ENCODE peak calls at places on chromosomes 4 and X, in nine cellular contexts. S is CD8-positive, alpha-beta T cell; R is lower lobe of right lung; Q is fibroblast of lung; U is small intestine; D is adrenal gland; O is heart right ventricle; V is SJSA1; M is esophagus muscularis mucosa. J is an unnamed sample.
A peak's percentile ranks its signal among the peaks of the same experiment; 100 is the strongest.

GRCh38 chr4:4677825-4678522 is 136.1 kb upstream of the STX18 start:
- DNase-seq in S (no peak), R (no peak), Q (peak; percentile 62), U (no peak), D (no peak), O (peak; percentile 5), V (peak; percentile 36), M (no peak), J (no peak)

GRCh38 chr4:105780176-105780575 is 71.6 kb downstream of the GSTCD start:
- DNase-seq in S (no peak), R (no peak), Q (no peak), U (no peak), D (no peak), O (no peak), V (no peak), M (no peak), J (no peak)

GRCh38 chr4:16597829-16598228 is 300.6 kb downstream of the LDB2 start:
- DNase-seq in S (no peak), R (no peak), Q (no peak), U (no peak), D (no peak), O (peak; percentile 52), V (peak; percentile 5), M (no peak), J (no peak)

GRCh38 chrX:78650906-78651437 is 8.2 kb downstream of the RTL3 start:
- DNase-seq in S (no peak), R (no peak), Q (peak; percentile 67), U (peak; percentile 21), D (no peak), O (no peak), V (peak; percentile 56), M (no peak), J (no peak)

GRCh38 chr4:114673306-114673705 is 74.7 kb downstream of the UGT8 start:
- DNase-seq in S (no peak), R (no peak), Q (no peak), U (peak; percentile 61), D (no peak), O (no peak), V (no peak), M (no peak), J (no peak)

GRCh38 chr4:145878501-145879435 is 59.9 kb downstream of the ZNF827 start:
- DNase-seq in S (no peak), R (no peak), Q (peak; percentile 91), U (no peak), D (no peak), O (no peak), V (peak; percentile 31), M (no peak), J (no peak)

GRCh38 chr4:105113800-105114199 is 32.9 kb upstream of the TET2 start:
- DNase-seq in S (no peak), R (no peak), Q (peak; percentile 11), U (no peak), D (no peak), O (no peak), V (no peak), M (no peak), J (no peak)

GRCh38 chr4:77344001-77344400 is 187.0 kb downstream of the CCNG2 start:
- DNase-seq in S (no peak), R (no peak), Q (no peak), U (no peak), D (no peak), O (no peak), V (no peak), M (no peak), J (no peak)

GRCh38 chr4:55475394-55476243 is 71.1 kb downstream of the CLOCK start:
- DNase-seq in S (no peak), R (no peak), Q (peak; percentile 54), U (no peak), D (no peak), O (no peak), V (peak; percentile 24), M (no peak), J (no peak)

GRCh38 chrX:13376857-13377441 is 57.1 kb upstream of the ATXN3L start:
- DNase-seq in S (no peak), R (no peak), Q (peak; percentile 98), U (no peak), D (no peak), O (peak; percentile 28), V (peak; percentile 60), M (no peak), J (no peak)

GRCh38 chrX:139049455-139049854 is 337.9 kb upstream of the FGF13 start:
- DNase-seq in S (no peak), R (no peak), Q (no peak), U (no peak), D (no peak), O (no peak), V (no peak), M (no peak), J (no peak)

GRCh38 chr4:137956256-137956655 is 285.9 kb downstream of the SLC7A11 start:
- DNase-seq in S (no peak), R (no peak), Q (peak; percentile 25), U (no peak), D (no peak), O (no peak), V (no peak), M (no peak), J (no peak)

GRCh38 chr4:52054254-52054653 is 3.1 kb downstream of the SPATA18 start:
- DNase-seq in S (no peak), R (no peak), Q (no peak), U (no peak), D (no peak), O (no peak), V (no peak), M (no peak), J (no peak)

GRCh38 chrX:23776363-23776762 is 6.6 kb upstream of the SAT1 start:
- DNase-seq in S (no peak), R (no peak), Q (no peak), U (no peak), D (no peak), O (no peak), V (no peak), M (no peak), J (no peak)

GRCh38 chrX:107751127-107751526 is 24.5 kb downstream of the TSC22D3 start:
- DNase-seq in S (no peak), R (no peak), Q (no peak), U (no peak), D (no peak), O (no peak), V (no peak), M (no peak), J (no peak)

GRCh38 chr4:113057891-113058290 is 8.4 kb downstream of the ANK2 start:
- DNase-seq in S (no peak), R (no peak), Q (no peak), U (no peak), D (no peak), O (no peak), V (peak; percentile 14), M (no peak), J (no peak)

GRCh38 chrX:50333308-50333707 is 128.7 kb downstream of the CCNB3 start:
- DNase-seq in S (no peak), R (peak; percentile 46), Q (no peak), U (no peak), D (no peak), O (no peak), V (no peak), M (no peak), J (no peak)

DNA sequence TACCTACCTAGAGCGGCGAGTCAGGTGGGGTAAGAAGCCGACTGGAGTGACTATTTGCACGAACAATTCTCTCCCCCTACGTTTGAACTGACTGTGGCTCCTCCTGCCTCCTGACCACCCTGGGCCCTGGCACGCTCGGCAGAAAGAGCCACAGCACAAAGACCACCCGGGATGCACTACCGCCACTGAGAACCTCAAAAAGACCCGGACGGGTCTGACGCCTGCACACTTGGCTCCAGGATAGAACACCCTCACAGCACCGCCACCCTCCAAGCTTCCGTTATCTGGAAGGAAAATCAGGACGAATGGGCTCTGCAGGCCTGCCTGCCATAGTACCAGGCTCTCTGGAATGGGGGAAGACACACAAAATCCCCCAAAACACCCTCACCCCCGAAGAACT is 2.2 kb downstream of the LRPAP1 start:
- DNase-seq in S (no peak), R (no peak), Q (no peak), U (no peak), D (no peak), O (no peak), V (no peak), M (no peak), J (no peak)
- H3K4me3 ChIP-seq in S (no peak overlapping the region), R (peak overlapping the region; percentile 93), Q (no peak overlapping the region), U (no peak overlapping the region), D (no peak overlapping the region), O (no peak overlapping the region), V (no peak overlapping the region), M (no peak overlapping the region), J (no peak overlapping the region)

DNA sequence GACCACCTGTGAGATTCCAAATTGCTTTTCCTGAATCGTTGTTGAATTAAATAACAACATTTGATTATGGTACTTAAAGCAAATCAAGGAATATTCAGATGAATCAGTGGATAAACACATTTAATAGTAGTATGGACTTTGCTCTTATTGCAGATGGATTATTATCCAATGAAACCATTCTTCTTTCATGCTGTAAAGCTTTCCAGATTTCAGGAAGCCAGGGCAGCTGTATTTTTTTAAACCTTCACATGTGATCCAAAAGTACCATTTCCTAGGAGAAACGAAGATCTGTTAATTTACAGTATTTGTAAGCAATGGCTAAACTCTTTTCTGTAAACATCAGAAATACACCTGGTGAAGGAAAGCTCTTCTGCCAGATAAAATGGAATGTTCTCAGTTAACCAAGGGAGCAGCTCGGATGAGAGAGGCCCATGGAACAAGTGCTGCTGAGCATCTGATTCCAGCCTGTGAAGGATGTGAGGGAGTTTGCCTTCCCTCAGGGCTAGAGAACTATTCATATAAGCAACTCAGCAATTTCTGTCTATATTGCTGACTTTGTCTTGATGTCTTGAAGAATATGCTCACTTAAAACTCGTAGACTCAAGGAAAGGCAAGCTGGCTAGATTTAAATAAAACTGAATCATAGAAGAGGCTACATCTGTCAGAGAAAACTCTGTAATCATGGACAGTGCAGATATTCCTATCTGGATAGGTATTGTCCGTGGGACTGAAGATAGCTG is 94.4 kb upstream of the LIMCH1 start:
- DNase-seq in S (no peak), R (no peak), Q (no peak), U (no peak), D (no peak), O (no peak), V (no peak), M (no peak), J (no peak)
- H3K4me1 ChIP-seq in S (no peaks in the 10 kb centered on the region), R (peaks cover 33% of the 10 kb centered on the region), Q (no peaks in the 10 kb centered on the region), U (no peaks in the 10 kb centered on the region), D (peaks cover 30% of the 10 kb centered on the region), O (peaks cover 24% of the 10 kb centered on the region), V (peaks cover 4% of the 10 kb centered on the region), M (peaks cover 26% of the 10 kb centered on the region), J (peaks cover 3% of the 10 kb centered on the region)

DNA sequence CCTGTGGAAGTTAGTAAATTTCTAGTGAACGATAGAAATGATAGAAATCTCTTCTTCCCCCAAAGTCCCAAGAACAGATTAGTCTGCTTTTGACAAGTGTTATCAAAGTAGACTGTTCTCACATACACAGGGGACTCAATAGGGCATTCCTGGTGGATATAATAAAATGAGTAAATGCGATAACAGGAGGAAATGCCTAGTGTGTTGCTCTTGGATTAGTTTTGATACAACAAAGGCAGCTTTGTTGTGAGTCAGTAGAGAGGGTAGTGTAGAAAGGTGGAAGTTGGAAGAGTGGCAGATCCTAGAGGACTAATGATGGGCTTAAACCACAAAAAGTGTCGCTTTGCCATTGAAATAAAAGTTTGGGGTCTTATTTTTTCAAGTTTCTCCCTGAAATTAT is 43.5 kb downstream of the CLCN3 start:
- DNase-seq in S (no peak), R (no peak), Q (no peak), U (peak; percentile 74), D (no peak), O (no peak), V (no peak), M (no peak), J (no peak)
- H3K27ac ChIP-seq in S (no peak overlapping the region), R (no peak overlapping the region), Q (no peak overlapping the region), U (peak overlapping the region; percentile 41), D (no peak overlapping the region), O (peak overlapping the region; percentile 8), V (no peak overlapping the region), M (no peak overlapping the region), J (no peak overlapping the region)

GRCh38 chr4:42733380-42733779 is 76.5 kb upstream of the ATP8A1 start:
- DNase-seq in S (no peak), R (no peak), Q (no peak), U (no peak), D (no peak), O (no peak), V (no peak), M (no peak), J (no peak)
- H3K4me3 ChIP-seq in S (no peak overlapping the region), R (no peak overlapping the region), Q (no peak overlapping the region), U (no peak overlapping the region), D (no peak overlapping the region), O (no peak overlapping the region), V (no peak overlapping the region), M (no peak overlapping the region), J (no peak overlapping the region)

J was measured in ascending aorta.